ENCODE peak calls at places on chromosomes 6 and 20, in four cellular contexts. W is spleen, K is OCI-LY7, Q is MM.1S. J is an unnamed sample.

GRCh38 chr20:25466846-25467245 is 59.4 kb downstream of the GINS1 start:
- DNase-seq in W (peak; percentile 43), K (no peak), Q (no peak), J (no peak)

GRCh38 chr6:37456126-37456525 is 23.1 kb downstream of the CMTR1 start:
- DNase-seq in W (no peak), K (no peak), Q (no peak), J (no peak)

GRCh38 chr6:69841862-69842261 is 24.5 kb upstream of the COL19A1 start:
- DNase-seq in W (no peak), K (no peak), Q (no peak), J (no peak)

GRCh38 chr20:5658897-5659296 is 91.3 kb upstream of the SHLD1 start:
- DNase-seq in W (peak; percentile 82), K (peak; percentile 92), Q (no peak), J (peak; percentile 51)

GRCh38 chr6:42118162-42119001 is 24.0 kb downstream of the C6orf132 start:
- DNase-seq in W (no peak), K (no peak), Q (no peak), J (no peak)

GRCh38 chr6:14549319-14549770 is 431.8 kb downstream of the CD83 start:
- DNase-seq in W (no peak), K (peak; percentile 39), Q (no peak), J (no peak)

GRCh38 chr6:52725530-52726192 is 37.6 kb downstream of the GSTA2 start:
- DNase-seq in W (no peak), K (no peak), Q (no peak), J (no peak)

GRCh38 chr20:60752741-60753420 is 499.2 kb upstream of the CDH4 start:
- DNase-seq in W (no peak), K (no peak), Q (no peak), J (peak; percentile 57)

GRCh38 chr20:38862226-38862625 is 56.7 kb downstream of the PPP1R16B start:
- DNase-seq in W (no peak), K (no peak), Q (no peak), J (no peak)

GRCh38 chr6:21987501-21987957 is 309.3 kb downstream of the PRL start:
- DNase-seq in W (no peak), K (no peak), Q (no peak), J (peak; percentile 85)

GRCh38 chr20:49791165-49791564 is 21.5 kb upstream of the SLC9A8 start:
- DNase-seq in W (no peak), K (no peak), Q (no peak), J (no peak)

GRCh38 chr20:35539756-35540212 is 2.1 kb upstream of the ERGIC3 start:
- DNase-seq in W (no peak), K (peak; percentile 99), Q (no peak), J (peak; percentile 75)

GRCh38 chr6:139881251-139881650 is 506.8 kb upstream of the CITED2 start:
- DNase-seq in W (no peak), K (no peak), Q (no peak), J (no peak)

GRCh38 chr6:139882234-139882633 is 507.8 kb upstream of the CITED2 start:
- DNase-seq in W (no peak), K (no peak), Q (peak; percentile 49), J (peak; percentile 33)

GRCh38 chr6:139881728-139882211 is 507.3 kb upstream of the CITED2 start:
- DNase-seq in W (no peak), K (peak; percentile 23), Q (peak; percentile 74), J (peak; percentile 32)

GRCh38 chr6:139882977-139883728 is 508.7 kb upstream of the CITED2 start:
- DNase-seq in W (no peak), K (no peak), Q (peak; percentile 46), J (no peak)

GRCh38 chr6:139883776-139884175 is 509.3 kb upstream of the CITED2 start:
- DNase-seq in W (no peak), K (no peak), Q (no peak), J (no peak)
- H3K4me1 ChIP-seq in W (peaks cover 19% of the 10 kb centered on the region), K (no peaks in the 10 kb centered on the region), Q (peaks cover 9% of the 10 kb centered on the region), J (peaks cover 22% of the 10 kb centered on the region)

GRCh38 chr20:63622096-63622495 is 4.8 kb downstream of the GMEB2 start:
- DNase-seq in W (peak; percentile 64), K (no peak), Q (no peak), J (no peak)
- H3K27ac ChIP-seq in W (no peak overlapping the region), K (no peak overlapping the region), Q (no peak overlapping the region), J (no peak overlapping the region)

GRCh38 chr6:34338811-34339210 is 53.7 kb downstream of the NUDT3 start:
- DNase-seq in W (no peak), K (no peak), Q (no peak), J (no peak)
- H3K4me1 ChIP-seq in W (peaks cover 16% of the 10 kb centered on the region), K (peaks cover 20% of the 10 kb centered on the region), Q (peaks cover 6% of the 10 kb centered on the region), J (no peaks in the 10 kb centered on the region)

GRCh38 chr6:45505470-45505869 is 127.7 kb upstream of the SUPT3H start:
- DNase-seq in W (no peak), K (no peak), Q (no peak), J (no peak)
- H3K27ac ChIP-seq in W (no peak overlapping the region), K (no peak overlapping the region), Q (no peak overlapping the region), J (no peak overlapping the region)

DNA sequence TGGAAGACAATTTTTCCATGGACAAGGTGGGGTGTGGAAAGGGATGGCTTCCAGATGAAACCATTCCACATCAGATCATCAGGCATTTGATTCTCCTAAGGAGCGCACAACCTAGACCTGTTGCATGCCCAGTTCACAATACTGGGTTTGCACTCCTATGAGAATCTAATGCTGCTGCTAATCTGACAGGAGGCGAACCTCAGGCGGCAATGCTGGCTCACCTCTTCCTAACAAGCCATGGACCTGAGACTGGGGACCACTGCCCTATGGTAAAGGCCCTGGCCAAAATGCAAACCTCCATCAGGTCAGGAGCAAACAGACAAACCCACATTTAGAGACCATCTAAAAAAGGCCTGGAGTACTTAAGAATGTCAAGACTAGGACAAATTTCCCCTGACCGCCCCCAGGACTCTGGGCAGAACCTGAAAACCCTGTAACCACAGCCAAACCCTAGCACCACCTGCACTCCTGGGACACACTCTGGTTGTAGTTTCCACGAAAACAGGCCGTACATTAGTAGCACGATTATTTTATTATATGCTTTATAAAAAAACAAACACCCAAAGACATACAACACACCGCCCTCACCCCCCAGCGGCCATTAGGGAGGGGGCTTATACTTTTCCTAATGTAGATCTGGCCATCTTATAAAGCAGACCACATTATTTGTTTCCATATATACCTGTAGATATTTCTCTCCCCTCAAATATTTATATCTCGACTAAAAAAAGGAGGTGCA is 27.3 kb downstream of the SNX5 start:
- DNase-seq in W (no peak), K (no peak), Q (no peak), J (no peak)
- H3K4me1 ChIP-seq in W (peaks cover 15% of the 10 kb centered on the region), K (peaks cover 73% of the 10 kb centered on the region), Q (peaks cover 33% of the 10 kb centered on the region), J (peaks cover 24% of the 10 kb centered on the region)

DNA sequence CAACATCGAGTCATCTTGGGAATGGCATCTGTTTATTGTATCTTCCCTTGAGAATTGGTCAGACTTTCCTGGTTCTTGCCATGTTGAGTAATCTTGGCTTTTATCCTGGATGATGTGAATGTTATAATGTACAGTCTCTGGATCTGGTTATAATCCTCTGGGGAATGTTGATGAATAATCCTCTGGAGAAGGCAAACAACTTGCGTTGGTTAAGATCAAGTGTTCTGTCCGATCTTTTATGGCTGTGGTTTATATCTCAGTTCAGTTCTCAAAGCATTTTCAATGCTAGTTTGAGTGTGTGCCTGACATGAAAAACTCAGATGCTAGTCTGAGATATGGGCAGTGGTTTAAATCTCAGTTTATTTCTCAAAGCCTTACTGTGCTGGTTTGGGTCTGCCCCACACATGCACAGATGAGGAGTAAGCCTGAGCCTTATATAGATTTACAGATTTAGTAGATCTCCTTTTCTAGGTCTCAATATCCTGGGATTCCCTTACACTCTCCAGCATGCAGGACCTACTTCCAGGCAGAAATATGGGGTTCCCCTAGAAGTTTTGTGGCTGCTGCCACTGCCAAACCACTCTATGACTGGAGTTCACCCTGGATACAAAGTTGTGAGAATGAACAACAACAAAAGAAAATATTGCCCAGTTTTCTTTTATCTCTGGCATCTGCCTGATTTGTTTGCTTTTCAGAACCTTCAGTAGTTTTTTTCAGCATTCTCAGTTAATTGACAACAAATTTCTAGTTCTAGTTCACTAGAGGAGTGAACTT is 191.8 kb upstream of the MAN1A1 start:
- DNase-seq in W (no peak), K (no peak), Q (no peak), J (no peak)
- H3K27ac ChIP-seq in W (no peak overlapping the region), K (no peak overlapping the region), Q (no peak overlapping the region), J (no peak overlapping the region)

J was measured in testis.